ENCODE peak calls at places on chromosomes 13 and 19, in ten cellular contexts. U, Y, A, D, K, C, Q, G, L and S are unnamed samples.

GRCh38 chr19:21483589-21484170 is 21.7 kb upstream of the ZNF429 start:
- DNase-seq in U (no peak), Y (peak), A (peak), D (no peak), K (peak), C (peak), Q (no peak), G (peak), L (peak), S (peak)

GRCh38 chr13:38338089-38338488 is 11.6 kb upstream of the UFM1 start:
- DNase-seq in U (no peak), Y (no peak), A (no peak), D (no peak), K (no peak), C (no peak), Q (no peak), G (no peak), L (no peak), S (no peak)

GRCh38 chr13:26473571-26474230 is 83.8 kb upstream of the WASF3 start:
- DNase-seq in U (no peak), Y (no peak), A (no peak), D (no peak), K (no peak), C (peak), Q (no peak), G (no peak), L (no peak), S (no peak)

GRCh38 chr13:98524391-98524790 is 52.5 kb downstream of the STK24 start:
- DNase-seq in U (no peak), Y (no peak), A (no peak), D (no peak), K (no peak), C (no peak), Q (no peak), G (no peak), L (no peak), S (no peak)

GRCh38 chr19:10826846-10827245 is 9.2 kb downstream of the TMED1 start:
- DNase-seq in U (no peak), Y (no peak), A (peak), D (no peak), K (no peak), C (no peak), Q (no peak), G (no peak), L (peak), S (no peak)

GRCh38 chr19:38266981-38267597 is 2.7 kb downstream of the SPINT2 start:
- DNase-seq in U (no peak), Y (no peak), A (no peak), D (no peak), K (no peak), C (peak), Q (peak), G (no peak), L (no peak), S (peak)

GRCh38 chr19:55485439-55486011 is 537 bp downstream of the NAT14 start:
- DNase-seq in U (no peak), Y (no peak), A (peak), D (no peak), K (no peak), C (no peak), Q (no peak), G (no peak), L (peak), S (no peak)

GRCh38 chr19:38093587-38093986 is 130.4 kb downstream of the DPF1 start:
- DNase-seq in U (no peak), Y (no peak), A (no peak), D (no peak), K (no peak), C (no peak), Q (no peak), G (no peak), L (no peak), S (no peak)

GRCh38 chr13:105665284-105665683 is 870.2 kb downstream of the EFNB2 start:
- DNase-seq in U (no peak), Y (peak), A (no peak), D (no peak), K (no peak), C (no peak), Q (no peak), G (no peak), L (no peak), S (no peak)

GRCh38 chr13:51590966-51591627 is 6.8 kb downstream of the WDFY2 start:
- DNase-seq in U (no peak), Y (peak), A (no peak), D (no peak), K (peak), C (peak), Q (peak), G (peak), L (no peak), S (no peak)

GRCh38 chr13:94061316-94061715 is 418.2 kb downstream of the DCT start:
- DNase-seq in U (no peak), Y (peak), A (no peak), D (no peak), K (no peak), C (peak), Q (no peak), G (peak), L (no peak), S (no peak)

GRCh38 chr13:32632343-32632910 is 46.2 kb downstream of the PDS5B start:
- DNase-seq in U (no peak), Y (no peak), A (no peak), D (no peak), K (no peak), C (no peak), Q (no peak), G (no peak), L (no peak), S (no peak)

GRCh38 chr19:43311256-43311655 is 41.9 kb upstream of the PSG9 start:
- DNase-seq in U (no peak), Y (no peak), A (no peak), D (no peak), K (no peak), C (no peak), Q (no peak), G (no peak), L (no peak), S (no peak)

GRCh38 chr19:23515551-23515950 is 120.3 kb upstream of the ZNF91 start:
- DNase-seq in U (no peak), Y (no peak), A (no peak), D (no peak), K (no peak), C (no peak), Q (no peak), G (no peak), L (no peak), S (no peak)

GRCh38 chr19:6779204-6779603 is 6.7 kb downstream of the VAV1 start:
- DNase-seq in U (no peak), Y (no peak), A (no peak), D (no peak), K (no peak), C (no peak), Q (no peak), G (no peak), L (no peak), S (no peak)

DNA sequence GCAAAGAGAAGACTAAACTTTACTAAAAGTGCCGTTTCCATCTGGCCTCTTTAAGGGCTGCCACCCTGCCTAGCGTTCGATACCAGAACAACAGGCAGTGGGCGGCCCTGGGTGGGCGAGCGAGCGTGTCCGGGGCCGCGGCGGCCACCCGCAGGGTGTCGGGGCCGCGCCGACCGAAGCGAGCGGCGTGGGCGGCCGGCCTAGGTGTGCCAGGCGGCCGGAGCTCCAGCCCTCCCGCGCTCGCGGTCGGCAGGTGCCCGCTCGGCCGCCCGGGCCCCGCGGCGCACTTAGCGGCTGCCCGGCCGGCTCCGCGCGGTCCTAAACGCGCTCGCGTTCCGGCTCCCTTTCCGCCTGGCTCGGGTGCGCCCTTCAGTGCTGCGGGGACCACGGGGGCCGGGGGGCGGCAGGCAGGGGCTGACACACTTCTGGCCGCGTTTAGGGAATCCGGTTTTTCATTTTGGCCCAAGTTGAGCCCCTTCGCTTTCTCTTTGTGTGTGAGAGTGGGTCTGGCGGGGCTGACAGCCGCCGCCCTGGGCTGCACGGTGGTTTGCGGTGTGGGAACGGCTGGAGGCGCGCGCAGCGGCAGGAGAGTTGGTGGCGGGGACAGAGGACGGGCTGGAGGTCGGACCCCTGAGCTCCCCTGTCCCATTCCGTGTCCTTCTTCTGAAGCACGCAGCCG is 2.9 kb downstream of the FGF9 start:
- DNase-seq in U (peak), Y (no peak), A (peak), D (no peak), K (peak), C (peak), Q (peak), G (no peak), L (peak), S (no peak)
- TF ChIP-seq CTCF in U (no peak), Y (no peak), A (peak), D (no peak), K (peak), C (peak), Q (no peak), G (no peak), L (no peak), S (no peak)

GRCh38 chr19:47610902-47611301 is 2.0 kb downstream of the BICRA start:
- DNase-seq in U (no peak), Y (no peak), A (no peak), D (no peak), K (no peak), C (no peak), Q (no peak), G (no peak), L (no peak), S (no peak)
- TF ChIP-seq CTCF in U (no peak), Y (no peak), A (no peak), D (no peak), K (no peak), C (no peak), Q (no peak), G (no peak), L (no peak), S (no peak)

GRCh38 chr19:41595258-41595889 is 19.4 kb downstream of the CEACAM21 start:
- DNase-seq in U (no peak), Y (peak), A (peak), D (no peak), K (peak), C (peak), Q (peak), G (peak), L (peak), S (no peak)
- TF ChIP-seq CTCF in U (peak), Y (peak), A (peak), D (no peak), K (peak), C (peak), Q (peak), G (peak), L (peak), S (no peak)

DNA sequence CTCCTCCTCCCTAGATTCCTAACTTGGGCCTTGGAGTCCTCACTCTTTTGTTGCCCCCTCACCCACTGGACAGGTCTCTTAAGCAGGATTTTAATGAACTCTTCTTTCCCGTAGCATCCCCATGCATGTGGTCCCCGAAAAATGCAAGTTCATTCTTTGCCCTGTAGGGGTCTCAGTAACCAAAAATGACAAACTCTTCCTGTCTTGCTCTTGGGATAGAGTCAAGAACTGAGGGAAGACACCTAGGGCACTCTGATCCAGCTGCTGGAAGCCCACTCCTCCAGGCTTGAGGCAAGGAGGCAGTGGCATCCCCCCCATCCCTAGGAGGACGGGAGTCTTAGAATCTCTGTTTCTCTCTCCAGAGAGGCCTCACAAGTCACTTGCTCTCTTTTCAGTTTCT is 987.0 kb downstream of the DIAPH3 start:
- DNase-seq in U (no peak), Y (no peak), A (no peak), D (no peak), K (no peak), C (no peak), Q (no peak), G (no peak), L (no peak), S (no peak)
- TF ChIP-seq CTCF in U (no peak), Y (peak), A (no peak), D (no peak), K (no peak), C (no peak), Q (no peak), G (no peak), L (no peak), S (no peak)

GRCh38 chr19:4161415-4162077 is 8.1 kb downstream of the CREB3L3 start:
- DNase-seq in U (no peak), Y (no peak), A (no peak), D (no peak), K (no peak), C (no peak), Q (no peak), G (no peak), L (no peak), S (no peak)

GRCh38 chr19:4164262-4164661 is 10.8 kb downstream of the CREB3L3 start:
- DNase-seq in U (no peak), Y (no peak), A (no peak), D (no peak), K (no peak), C (no peak), Q (no peak), G (no peak), L (no peak), S (no peak)
- TF ChIP-seq CTCF in U (no peak), Y (no peak), A (no peak), D (no peak), K (no peak), C (no peak), Q (no peak), G (no peak), L (no peak), S (no peak)

GRCh38 chr19:13022859-13023636 is 27.8 kb downstream of the NFIX start:
- DNase-seq in U (no peak), Y (peak), A (no peak), D (no peak), K (peak), C (peak), Q (peak), G (peak), L (no peak), S (peak)
- TF ChIP-seq CTCF in U (no peak), Y (no peak), A (no peak), D (no peak), K (no peak), C (no peak), Q (no peak), G (no peak), L (no peak), S (peak)

GRCh38 chr13:49653478-49653877 is 25.2 kb downstream of the ARL11 start:
- DNase-seq in U (no peak), Y (no peak), A (no peak), D (no peak), K (no peak), C (no peak), Q (no peak), G (no peak), L (no peak), S (no peak)

GRCh38 chr13:49651775-49652690 is 23.7 kb downstream of the ARL11 start:
- DNase-seq in U (no peak), Y (no peak), A (no peak), D (no peak), K (peak), C (no peak), Q (no peak), G (no peak), L (no peak), S (no peak)

GRCh38 chr13:49649963-49650312 is 21.6 kb downstream of the ARL11 start:
- DNase-seq in U (no peak), Y (no peak), A (no peak), D (no peak), K (no peak), C (no peak), Q (no peak), G (no peak), L (no peak), S (no peak)

GRCh38 chr13:49655906-49656305 is 27.6 kb downstream of the ARL11 start:
- DNase-seq in U (no peak), Y (peak), A (no peak), D (no peak), K (no peak), C (no peak), Q (no peak), G (peak), L (no peak), S (no peak)

GRCh38 chr13:49652691-49653305 is 24.5 kb downstream of the ARL11 start:
- DNase-seq in U (peak), Y (peak), A (no peak), D (no peak), K (peak), C (no peak), Q (peak), G (peak), L (peak), S (no peak)
- TF ChIP-seq CTCF in U (peak), Y (peak), A (peak), D (peak), K (peak), C (peak), Q (peak), G (peak), L (peak), S (no peak)

GRCh38 chr13:24670927-24671326 is 9.3 kb upstream of the ATP12A start:
- DNase-seq in U (no peak), Y (no peak), A (no peak), D (no peak), K (no peak), C (peak), Q (peak), G (no peak), L (no peak), S (no peak)

GRCh38 chr13:24668955-24669354 is 11.3 kb upstream of the ATP12A start:
- DNase-seq in U (no peak), Y (no peak), A (no peak), D (no peak), K (no peak), C (no peak), Q (no peak), G (no peak), L (no peak), S (no peak)

GRCh38 chr13:24670174-24670573 is 10.0 kb upstream of the ATP12A start:
- DNase-seq in U (no peak), Y (no peak), A (no peak), D (no peak), K (no peak), C (no peak), Q (no peak), G (no peak), L (no peak), S (no peak)

GRCh38 chr13:24672141-24673132 is 7.8 kb upstream of the ATP12A start:
- DNase-seq in U (no peak), Y (peak), A (no peak), D (no peak), K (no peak), C (no peak), Q (no peak), G (no peak), L (no peak), S (no peak)

GRCh38 chr13:24671367-24672117 is 8.7 kb upstream of the ATP12A start:
- DNase-seq in U (no peak), Y (peak), A (no peak), D (no peak), K (peak), C (peak), Q (peak), G (peak), L (no peak), S (no peak)
- TF ChIP-seq CTCF in U (peak), Y (peak), A (peak), D (peak), K (peak), C (peak), Q (peak), G (peak), L (peak), S (peak)

GRCh38 chr19:30694156-30694555 is 322.0 kb downstream of the ZNF536 start:
- DNase-seq in U (no peak), Y (no peak), A (no peak), D (no peak), K (no peak), C (no peak), Q (no peak), G (no peak), L (no peak), S (no peak)

GRCh38 chr19:30693179-30693578 is 321.0 kb downstream of the ZNF536 start:
- DNase-seq in U (no peak), Y (peak), A (no peak), D (no peak), K (no peak), C (no peak), Q (no peak), G (no peak), L (no peak), S (no peak)

GRCh38 chr19:30699871-30700280 is 327.7 kb downstream of the ZNF536 start:
- DNase-seq in U (no peak), Y (no peak), A (no peak), D (no peak), K (no peak), C (no peak), Q (no peak), G (no peak), L (no peak), S (no peak)

GRCh38 chr19:30695171-30695875 is 323.1 kb downstream of the ZNF536 start:
- DNase-seq in U (no peak), Y (no peak), A (no peak), D (no peak), K (no peak), C (no peak), Q (no peak), G (no peak), L (no peak), S (no peak)

DNA sequence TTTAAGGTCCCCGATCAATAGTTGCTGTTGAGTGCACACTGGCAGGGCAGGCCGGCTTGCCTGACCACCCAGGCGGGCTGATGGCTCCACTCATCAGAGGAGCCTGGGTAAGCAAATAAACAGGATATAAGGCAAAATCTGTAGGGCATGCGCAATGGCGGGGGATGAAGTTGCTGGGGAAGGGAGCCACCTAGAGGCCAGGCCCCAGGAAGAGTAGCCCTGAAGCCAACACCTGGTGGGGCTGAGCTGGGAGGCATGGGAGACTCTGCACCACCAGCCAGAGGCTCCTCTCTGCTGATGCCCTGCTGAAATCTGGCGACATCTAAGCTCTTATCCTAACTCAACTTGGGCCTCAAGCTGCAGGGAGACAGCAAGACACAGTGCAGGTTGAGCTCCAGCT is 324.3 kb downstream of the ZNF536 start:
- DNase-seq in U (peak), Y (no peak), A (no peak), D (no peak), K (peak), C (peak), Q (peak), G (no peak), L (no peak), S (no peak)
- TF ChIP-seq CTCF in U (peak), Y (no peak), A (peak), D (no peak), K (peak), C (peak), Q (peak), G (peak), L (no peak), S (no peak)